ENCODE peak calls at places on chromosomes 3 and 15, in nine cellular contexts. E is suprapubic skin; X is fibroblast of the aortic adventitia; T is breast epithelium; U is CD4-positive, alpha-beta T cell; L is esophagus squamous epithelium; W is sigmoid colon; D is WTC11; A is GM13977. I is an unnamed sample.

GRCh38 chr15:60510006-60510405 is 31.1 kb upstream of the ICE2 start:
- DNase-seq in E (no peak), X (no peak), T (no peak), U (no peak), L (no peak), W (no peak), D (no peak), A (no peak), I (no peak)

GRCh38 chr3:106333911-106334618 is 465.3 kb upstream of the CBLB start:
- DNase-seq in E (no peak), X (peak; percentile 59), T (no peak), U (no peak), L (no peak), W (no peak), D (no peak), A (no peak), I (no peak)

GRCh38 chr15:88115529-88116152 is 140.9 kb downstream of the NTRK3 start:
- DNase-seq in E (no peak), X (peak; percentile 65), T (no peak), U (no peak), L (no peak), W (no peak), D (no peak), A (no peak), I (no peak)

GRCh38 chr3:136044980-136045745 is 79.6 kb downstream of the PPP2R3A start:
- DNase-seq in E (no peak), X (no peak), T (no peak), U (no peak), L (no peak), W (no peak), D (no peak), A (no peak), I (peak; percentile 82)

GRCh38 chr3:9183811-9184463 is 65.5 kb downstream of the SRGAP3 start:
- DNase-seq in E (no peak), X (no peak), T (no peak), U (no peak), L (no peak), W (no peak), D (peak; percentile 63), A (no peak), I (no peak)

GRCh38 chr3:126021224-126021623 is 52.2 kb downstream of the ROPN1B start:
- DNase-seq in E (no peak), X (no peak), T (no peak), U (no peak), L (no peak), W (peak; percentile 48), D (no peak), A (no peak), I (no peak)

GRCh38 chr3:123376451-123377172 is 72.3 kb downstream of the ADCY5 start:
- DNase-seq in E (peak; percentile 70), X (no peak), T (peak; percentile 46), U (no peak), L (no peak), W (peak; percentile 64), D (no peak), A (no peak), I (no peak)

GRCh38 chr3:49378249-49378899 is 20.2 kb upstream of the GPX1 start:
- DNase-seq in E (no peak), X (peak; percentile 83), T (no peak), U (no peak), L (no peak), W (no peak), D (no peak), A (no peak), I (no peak)

GRCh38 chr15:92079047-92079446 is 225.5 kb downstream of the SLCO3A1 start:
- DNase-seq in E (no peak), X (no peak), T (no peak), U (no peak), L (no peak), W (no peak), D (peak; percentile 60), A (no peak), I (no peak)

GRCh38 chr3:153785901-153786300 is 335.3 kb upstream of the ARHGEF26 start:
- DNase-seq in E (no peak), X (no peak), T (no peak), U (no peak), L (no peak), W (no peak), D (no peak), A (no peak), I (no peak)

GRCh38 chr15:80699981-80700380 is 4.9 kb downstream of the ABHD17C start:
- DNase-seq in E (no peak), X (no peak), T (no peak), U (no peak), L (no peak), W (no peak), D (no peak), A (no peak), I (no peak)

GRCh38 chr15:47485419-47485818 is 231.9 kb upstream of the SEMA6D start:
- DNase-seq in E (no peak), X (no peak), T (no peak), U (no peak), L (no peak), W (no peak), D (no peak), A (no peak), I (no peak)

GRCh38 chr3:137759505-137759904 is 4.6 kb upstream of the SOX14 start:
- DNase-seq in E (no peak), X (no peak), T (no peak), U (no peak), L (no peak), W (no peak), D (no peak), A (no peak), I (no peak)

GRCh38 chr15:96764946-96765345 is 434.4 kb downstream of the NR2F2 start:
- DNase-seq in E (no peak), X (no peak), T (no peak), U (no peak), L (no peak), W (no peak), D (no peak), A (no peak), I (no peak)

GRCh38 chr3:65729553-65729952 is 309.2 kb downstream of the MAGI1 start:
- DNase-seq in E (no peak), X (peak; percentile 93), T (no peak), U (no peak), L (no peak), W (no peak), D (no peak), A (no peak), I (no peak)

GRCh38 chr3:125618208-125618607 is 22.9 kb upstream of the OSBPL11 start:
- DNase-seq in E (no peak), X (no peak), T (no peak), U (no peak), L (no peak), W (no peak), D (no peak), A (no peak), I (no peak)

GRCh38 chr3:136938334-136938733 is 19.4 kb upstream of the IL20RB start:
- DNase-seq in E (no peak), X (peak; percentile 47), T (no peak), U (no peak), L (no peak), W (no peak), D (no peak), A (no peak), I (no peak)

GRCh38 chr3:58487140-58487886 is 4.6 kb upstream of the KCTD6 start:
- DNase-seq in E (no peak), X (peak; percentile 65), T (no peak), U (no peak), L (no peak), W (no peak), D (no peak), A (no peak), I (no peak)

DNA sequence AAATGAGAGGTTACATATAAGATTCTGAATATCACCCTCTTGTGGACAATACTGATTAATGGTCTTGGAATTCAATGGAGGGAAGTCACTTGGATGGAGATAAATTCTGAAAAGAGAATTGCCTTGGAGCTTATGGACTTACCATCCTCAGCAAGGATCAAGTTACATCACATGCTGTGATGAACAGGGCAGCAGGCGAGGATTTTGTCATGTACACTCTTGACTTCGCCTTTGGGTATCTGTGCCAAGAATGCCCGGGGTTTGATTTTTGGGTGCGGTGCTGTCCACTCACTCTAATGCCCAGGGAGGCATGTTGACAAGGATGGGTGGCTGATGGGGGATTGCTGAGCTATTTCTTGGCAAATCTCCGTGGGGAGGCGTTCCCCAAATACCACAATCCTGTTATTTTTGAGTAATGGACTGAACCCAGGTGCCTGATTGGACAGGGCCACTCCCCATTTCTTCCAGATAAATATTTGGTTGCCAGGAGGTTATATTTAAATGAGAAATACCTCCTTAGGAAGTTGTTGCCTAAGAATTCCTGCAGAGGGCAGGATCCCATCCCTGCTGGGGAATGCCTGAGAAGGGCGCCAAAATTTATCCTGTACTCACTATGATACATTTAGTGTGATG is 96.3 kb downstream of the TPRG1 start:
- DNase-seq in E (peak; percentile 66), X (peak; percentile 40), T (no peak), U (no peak), L (no peak), W (no peak), D (peak; percentile 30), A (no peak), I (no peak)
- TF ChIP-seq CTCF in E (peak; percentile 29), X (peak; percentile 41), T (no peak), U (no peak), L (peak; percentile 20), W (no peak), D (no peak), A (no peak), I (peak; percentile 47)

GRCh38 chr15:43511012-43511885 is 6.2 kb upstream of the MAP1A start:
- DNase-seq in E (no peak), X (peak; percentile 21), T (no peak), U (no peak), L (no peak), W (no peak), D (peak; percentile 43), A (no peak), I (no peak)
- TF ChIP-seq CTCF in E (no peak), X (peak; percentile 44), T (no peak), U (no peak), L (no peak), W (no peak), D (no peak), A (peak; percentile 16), I (peak; percentile 52)

DNA sequence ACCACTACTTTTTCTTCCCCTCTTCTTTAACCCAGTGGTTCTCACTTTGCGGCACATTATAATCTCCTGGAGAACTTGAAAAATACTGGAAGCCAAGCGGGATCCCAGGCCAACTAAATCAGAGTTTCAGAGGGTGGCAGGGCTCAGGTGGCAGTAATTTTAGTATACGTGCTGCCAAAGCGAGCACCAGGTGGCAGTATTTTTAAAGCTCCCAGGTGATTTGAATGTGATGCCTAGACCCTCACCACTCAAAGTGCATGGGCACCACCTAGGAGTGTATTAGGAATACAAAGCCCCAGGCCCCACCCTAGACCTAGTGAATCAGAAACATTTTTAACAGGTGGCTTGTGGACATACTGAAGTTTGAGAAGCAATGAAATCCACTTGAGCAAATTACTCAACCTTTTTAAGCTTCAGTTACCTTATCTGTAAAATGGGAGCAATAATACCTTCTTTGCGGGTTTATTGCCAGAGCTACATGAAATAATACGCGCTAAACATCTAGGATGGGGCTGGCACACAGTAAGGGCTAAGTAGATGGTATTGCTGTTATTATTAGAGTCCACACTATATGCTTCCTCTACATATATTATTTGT is 8.3 kb downstream of the B3GALNT1 start:
- DNase-seq in E (no peak), X (no peak), T (no peak), U (no peak), L (no peak), W (no peak), D (peak; percentile 36), A (no peak), I (no peak)
- TF ChIP-seq CTCF in E (no peak), X (peak; percentile 14), T (no peak), U (peak; percentile 39), L (peak; percentile 7), W (no peak), D (peak; percentile 22), A (peak; percentile 44), I (peak; percentile 69)

GRCh38 chr3:42600958-42601675 is 631 bp downstream of the NKTR start:
- DNase-seq in E (peak; percentile 84), X (peak; percentile 60), T (peak; percentile 65), U (peak; percentile 19), L (no peak), W (peak; percentile 89), D (peak; percentile 67), A (no peak), I (no peak)
- TF ChIP-seq CTCF in E (no peak), X (peak; percentile 17), T (peak; percentile 44), U (no peak), L (no peak), W (peak; percentile 31), D (no peak), A (no peak), I (no peak)

I was measured in chondrocyte.